ENCODE peak calls at places on chromosomes 16 and 17, in five cellular contexts. One of them, this sample, is unnamed.

GRCh38 chr17:5758651-5759050 is 174.3 kb upstream of the NLRP1 start:
- DNase-seq in brain microvascular endothelial cell: peak
- DNase-seq in astrocyte: peak
- DNase-seq in MM.1S: peak
- DNase-seq in NCI-H345: no peak
- DNase-seq in this sample: no peak

GRCh38 chr17:14297161-14297851 is 3.6 kb upstream of the HS3ST3B1 start:
- DNase-seq in NCI-H345: no peak
- DNase-seq in MM.1S: no peak
- DNase-seq in brain microvascular endothelial cell: no peak
- DNase-seq in astrocyte: no peak
- DNase-seq in this sample: no peak

GRCh38 chr17:28551421-28552186 is 820 bp downstream of the UNC119 start:
- DNase-seq in NCI-H345: peak
- DNase-seq in brain microvascular endothelial cell: no peak
- DNase-seq in astrocyte: no peak
- DNase-seq in MM.1S: no peak
- DNase-seq in this sample: no peak

GRCh38 chr16:53043986-53044571 is 8.6 kb downstream of the CHD9NB start:
- DNase-seq in MM.1S: no peak
- DNase-seq in NCI-H345: no peak
- DNase-seq in astrocyte: no peak
- DNase-seq in brain microvascular endothelial cell: no peak
- DNase-seq in this sample: no peak

GRCh38 chr17:57286372-57287105 is 30.2 kb downstream of the MSI2 start:
- DNase-seq in NCI-H345: no peak
- DNase-seq in brain microvascular endothelial cell: no peak
- DNase-seq in MM.1S: no peak
- DNase-seq in astrocyte: no peak
- DNase-seq in this sample: no peak

GRCh38 chr16:57178296-57178695 is 7.5 kb downstream of the PSME3IP1 start:
- DNase-seq in astrocyte: no peak
- DNase-seq in NCI-H345: no peak
- DNase-seq in MM.1S: no peak
- DNase-seq in brain microvascular endothelial cell: no peak
- DNase-seq in this sample: no peak

GRCh38 chr16:69595127-69596036 is 29.6 kb downstream of the NFAT5 start:
- DNase-seq in brain microvascular endothelial cell: peak
- DNase-seq in astrocyte: peak
- DNase-seq in NCI-H345: no peak
- DNase-seq in MM.1S: no peak
- DNase-seq in this sample: no peak

GRCh38 chr17:14522795-14523387 is 222.0 kb downstream of the HS3ST3B1 start:
- DNase-seq in MM.1S: no peak
- DNase-seq in astrocyte: no peak
- DNase-seq in NCI-H345: no peak
- DNase-seq in brain microvascular endothelial cell: no peak
- DNase-seq in this sample: no peak

GRCh38 chr16:66651965-66652364 is 44.6 kb downstream of the CMTM4 start:
- DNase-seq in NCI-H345: no peak
- DNase-seq in brain microvascular endothelial cell: no peak
- DNase-seq in MM.1S: no peak
- DNase-seq in astrocyte: no peak
- DNase-seq in this sample: no peak